ENCODE peak calls at places on chromosomes 11 and 22, in four cellular contexts. N, X, M and L are unnamed samples.

GRCh38 chr11:132202621-132203020 is 832.2 kb downstream of the NTM start:
- DNase-seq in N (no peak), X (no peak), M (no peak), L (peak; percentile 44)

GRCh38 chr22:20982563-20982882 is 426 bp downstream of the LZTR1 start:
- DNase-seq in N (no peak), X (no peak), M (no peak), L (no peak)

GRCh38 chr11:70768346-70769095 is 370.2 kb downstream of the CTTN start:
- DNase-seq in N (no peak), X (no peak), M (no peak), L (no peak)

GRCh38 chr11:36131719-36132349 is 157.4 kb downstream of the COMMD9 start:
- DNase-seq in N (peak; percentile 27), X (peak; percentile 26), M (peak; percentile 82), L (peak; percentile 81)

GRCh38 chr11:3080733-3081385 is 23.6 kb upstream of the CARS1 start:
- DNase-seq in N (no peak), X (no peak), M (no peak), L (no peak)

GRCh38 chr11:83249972-83250593 is 36.1 kb downstream of the CCDC90B start:
- DNase-seq in N (no peak), X (no peak), M (no peak), L (peak; percentile 80)

GRCh38 chr11:115458877-115459276 is 45.3 kb downstream of the CADM1 start:
- DNase-seq in N (no peak), X (no peak), M (no peak), L (no peak)

GRCh38 chr11:11494348-11494747 is 127.5 kb downstream of the GALNT18 start:
- DNase-seq in N (no peak), X (no peak), M (no peak), L (no peak)

GRCh38 chr11:72306186-72306585 is 62.2 kb upstream of the PHOX2A start:
- DNase-seq in N (no peak), X (no peak), M (no peak), L (peak; percentile 4)

GRCh38 chr11:63532799-63533475 is 3.7 kb upstream of the PLAAT4 start:
- DNase-seq in N (no peak), X (no peak), M (no peak), L (no peak)

DNA sequence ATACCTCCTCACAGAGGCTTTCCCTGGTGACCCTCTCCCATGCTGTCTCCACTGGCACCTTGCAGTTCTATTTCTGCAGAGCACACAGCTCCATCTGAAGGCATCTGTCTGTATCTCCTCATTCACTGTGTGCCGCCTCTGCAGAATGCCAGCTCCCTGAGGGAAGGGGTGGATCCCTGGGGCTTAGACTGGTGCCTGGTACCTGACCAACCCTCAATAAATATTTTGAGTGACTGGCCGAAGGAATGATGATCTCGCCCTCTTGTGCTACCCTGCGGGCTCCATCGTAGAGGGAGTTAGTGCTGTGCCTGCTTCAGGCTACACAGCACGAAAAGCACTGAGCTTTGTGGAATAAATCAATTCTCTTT is 1.6 kb downstream of the CBX7 start:
- DNase-seq in N (no peak), X (peak; percentile 21), M (peak; percentile 62), L (no peak)
- H3K4me1 ChIP-seq in N (peaks cover 5% of the 10 kb centered on the region), X (peaks cover 11% of the 10 kb centered on the region), M (peaks cover 60% of the 10 kb centered on the region), L (peaks cover 14% of the 10 kb centered on the region)

GRCh38 chr11:119686483-119686882 is 42.5 kb downstream of the NECTIN1 start:
- DNase-seq in N (no peak), X (no peak), M (no peak), L (no peak)

GRCh38 chr11:119687220-119688046 is 41.6 kb downstream of the NECTIN1 start:
- DNase-seq in N (no peak), X (no peak), M (no peak), L (no peak)

GRCh38 chr11:119683783-119684182 is 45.2 kb downstream of the NECTIN1 start:
- DNase-seq in N (no peak), X (peak; percentile 48), M (no peak), L (no peak)

GRCh38 chr11:119685073-119685746 is 43.8 kb downstream of the NECTIN1 start:
- DNase-seq in N (no peak), X (no peak), M (no peak), L (no peak)

DNA sequence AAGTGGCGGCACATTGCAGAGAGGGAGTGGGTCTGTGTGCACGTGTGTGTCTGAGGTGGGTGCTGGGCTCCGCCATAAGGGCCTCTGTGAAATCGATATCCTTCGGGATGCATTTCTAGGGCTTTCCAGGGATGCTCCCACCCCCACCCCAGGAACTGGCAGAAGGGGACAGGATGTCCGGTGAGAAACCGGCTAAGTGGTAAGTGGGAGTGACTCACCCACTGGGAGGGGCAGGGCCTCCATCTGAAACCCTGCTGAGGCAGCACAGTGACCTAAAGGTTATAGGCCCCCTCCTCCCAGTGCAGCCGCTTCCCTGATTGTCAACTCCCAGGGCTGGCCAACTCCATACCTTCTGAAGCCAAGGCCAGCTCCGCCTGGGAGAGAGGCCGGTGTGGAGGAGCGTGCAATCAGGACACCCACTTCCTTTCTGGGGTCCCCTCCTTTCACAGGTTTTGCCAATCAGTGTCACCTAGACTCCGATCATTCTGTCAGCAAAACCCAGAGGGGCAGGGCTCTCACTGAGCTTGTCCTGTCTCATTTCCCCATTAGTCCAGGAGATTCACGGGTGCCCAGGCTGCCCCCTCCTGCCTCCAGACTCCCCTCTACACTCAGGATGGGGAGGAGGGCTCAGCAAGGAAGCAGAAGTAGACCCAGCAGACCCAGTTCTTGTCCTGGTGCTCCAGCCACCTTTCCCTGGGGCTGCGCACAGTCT is 44.5 kb downstream of the NECTIN1 start:
- DNase-seq in N (no peak), X (no peak), M (no peak), L (peak; percentile 31)
- H3K4me1 ChIP-seq in N (peaks cover 3% of the 10 kb centered on the region), X (peaks cover 5% of the 10 kb centered on the region), M (no peaks in the 10 kb centered on the region), L (peaks cover 11% of the 10 kb centered on the region)

GRCh38 chr11:94151903-94152677 is 23.4 kb downstream of the PANX1 start:
- DNase-seq in N (no peak), X (no peak), M (no peak), L (peak; percentile 80)
- H3K4me1 ChIP-seq in N (no peaks in the 10 kb centered on the region), X (peaks cover 15% of the 10 kb centered on the region), M (peaks cover 50% of the 10 kb centered on the region), L (peaks cover 76% of the 10 kb centered on the region)

GRCh38 chr22:49786976-49787843 is 40.5 kb downstream of the BRD1 start:
- DNase-seq in N (no peak), X (no peak), M (no peak), L (no peak)
- H3K4me1 ChIP-seq in N (peaks cover 21% of the 10 kb centered on the region), X (no peaks in the 10 kb centered on the region), M (peaks cover 67% of the 10 kb centered on the region), L (peaks cover 46% of the 10 kb centered on the region)